ENCODE peak calls at places on chromosome 7, in five cellular contexts. One of them, this sample, is unnamed.

GRCh38 chr7:47484923-47485639 is 96.8 kb downstream of the TNS3 start:
- DNase-seq in WERI-Rb-1: peak; percentile 30
- DNase-seq in left ventricle myocardium inferior: no peak
- DNase-seq in IMR-90: no peak
- DNase-seq in fibroblast of the aortic adventitia: no peak
- DNase-seq in this sample: no peak

GRCh38 chr7:115005942-115006341 is 84.0 kb downstream of the MDFIC start:
- DNase-seq in left ventricle myocardium inferior: no peak
- DNase-seq in WERI-Rb-1: no peak
- DNase-seq in fibroblast of the aortic adventitia: no peak
- DNase-seq in IMR-90: no peak
- DNase-seq in this sample: no peak

GRCh38 chr7:155676052-155676451 is 31.6 kb downstream of the RBM33 start:
- DNase-seq in left ventricle myocardium inferior: no peak
- DNase-seq in IMR-90: no peak
- DNase-seq in fibroblast of the aortic adventitia: no peak
- DNase-seq in WERI-Rb-1: no peak
- DNase-seq in this sample: no peak

GRCh38 chr7:92778972-92779371 is 57.4 kb downstream of the CDK6 start:
- DNase-seq in WERI-Rb-1: no peak
- DNase-seq in IMR-90: peak; percentile 85
- DNase-seq in fibroblast of the aortic adventitia: peak; percentile 92
- DNase-seq in left ventricle myocardium inferior: no peak
- DNase-seq in this sample: no peak

GRCh38 chr7:73707045-73707631 is 12.3 kb downstream of the STX1A start:
- DNase-seq in left ventricle myocardium inferior: peak; percentile 60
- DNase-seq in fibroblast of the aortic adventitia: no peak
- DNase-seq in WERI-Rb-1: peak; percentile 93
- DNase-seq in IMR-90: no peak
- DNase-seq in this sample: no peak

GRCh38 chr7:134327896-134328295 is 11.2 kb upstream of the SLC35B4 start:
- DNase-seq in fibroblast of the aortic adventitia: peak; percentile 53
- DNase-seq in left ventricle myocardium inferior: no peak
- DNase-seq in WERI-Rb-1: peak; percentile 81
- DNase-seq in IMR-90: peak; percentile 56
- DNase-seq in this sample: peak; percentile 24

GRCh38 chr7:114243019-114243507 is 171.6 kb upstream of the FOXP2 start:
- DNase-seq in left ventricle myocardium inferior: no peak
- DNase-seq in WERI-Rb-1: no peak
- DNase-seq in IMR-90: no peak
- DNase-seq in fibroblast of the aortic adventitia: peak; percentile 33
- DNase-seq in this sample: no peak

GRCh38 chr7:3112499-3113134 is 69.0 kb upstream of the CARD11 start:
- DNase-seq in left ventricle myocardium inferior: no peak
- DNase-seq in IMR-90: no peak
- DNase-seq in fibroblast of the aortic adventitia: no peak
- DNase-seq in WERI-Rb-1: no peak
- DNase-seq in this sample: no peak

GRCh38 chr7:2968176-2968575 is 75.5 kb downstream of the CARD11 start:
- DNase-seq in left ventricle myocardium inferior: no peak
- DNase-seq in fibroblast of the aortic adventitia: no peak
- DNase-seq in IMR-90: no peak
- DNase-seq in WERI-Rb-1: no peak
- DNase-seq in this sample: no peak

GRCh38 chr7:7395785-7396184 is 139.9 kb downstream of the COL28A1 start:
- DNase-seq in left ventricle myocardium inferior: no peak
- DNase-seq in WERI-Rb-1: no peak
- DNase-seq in IMR-90: no peak
- DNase-seq in fibroblast of the aortic adventitia: no peak
- DNase-seq in this sample: no peak

GRCh38 chr7:67551027-67551426 is 554.4 kb downstream of the TYW1 start:
- DNase-seq in left ventricle myocardium inferior: peak; percentile 18
- DNase-seq in WERI-Rb-1: no peak
- DNase-seq in fibroblast of the aortic adventitia: no peak
- DNase-seq in IMR-90: no peak
- DNase-seq in this sample: no peak

GRCh38 chr7:78220754-78221153 is 422.2 kb downstream of the PHTF2 start:
- DNase-seq in left ventricle myocardium inferior: no peak
- DNase-seq in fibroblast of the aortic adventitia: no peak
- DNase-seq in IMR-90: no peak
- DNase-seq in WERI-Rb-1: no peak
- DNase-seq in this sample: no peak

GRCh38 chr7:101664893-101665471 is 35.9 kb upstream of the MYL10 start:
- DNase-seq in left ventricle myocardium inferior: no peak
- DNase-seq in fibroblast of the aortic adventitia: no peak
- DNase-seq in IMR-90: no peak
- DNase-seq in WERI-Rb-1: no peak
- DNase-seq in this sample: no peak

GRCh38 chr7:64045301-64046040 is at the start of gene ZNF727:
- DNase-seq in IMR-90: no peak
- DNase-seq in WERI-Rb-1: peak; percentile 25
- DNase-seq in left ventricle myocardium inferior: peak; percentile 76
- DNase-seq in fibroblast of the aortic adventitia: no peak
- DNase-seq in this sample: no peak

GRCh38 chr7:139043823-139044812 is 8.3 kb upstream of the ZC3HAV1L start:
- DNase-seq in fibroblast of the aortic adventitia: no peak
- DNase-seq in left ventricle myocardium inferior: no peak
- DNase-seq in IMR-90: peak; percentile 44
- DNase-seq in WERI-Rb-1: no peak
- DNase-seq in this sample: no peak

GRCh38 chr7:51066405-51066882 is 250.2 kb downstream of the COBL start:
- DNase-seq in left ventricle myocardium inferior: no peak
- DNase-seq in fibroblast of the aortic adventitia: no peak
- DNase-seq in IMR-90: no peak
- DNase-seq in WERI-Rb-1: no peak
- DNase-seq in this sample: no peak

GRCh38 chr7:29297194-29297890 is 102.8 kb downstream of the CHN2 start:
- DNase-seq in left ventricle myocardium inferior: no peak
- DNase-seq in fibroblast of the aortic adventitia: no peak
- DNase-seq in WERI-Rb-1: no peak
- DNase-seq in IMR-90: no peak
- DNase-seq in this sample: no peak

GRCh38 chr7:136086712-136087111 is 109.6 kb upstream of the MTPN start:
- DNase-seq in fibroblast of the aortic adventitia: peak; percentile 94
- DNase-seq in IMR-90: peak; percentile 85
- DNase-seq in WERI-Rb-1: no peak
- DNase-seq in left ventricle myocardium inferior: no peak
- DNase-seq in this sample: peak; percentile 87

GRCh38 chr7:69701241-69701741 is 103.0 kb downstream of the AUTS2 start:
- DNase-seq in fibroblast of the aortic adventitia: no peak
- DNase-seq in WERI-Rb-1: no peak
- DNase-seq in left ventricle myocardium inferior: no peak
- DNase-seq in IMR-90: no peak
- DNase-seq in this sample: no peak

GRCh38 chr7:157228864-157229422 is 90.2 kb downstream of the UBE3C start:
- DNase-seq in IMR-90: peak; percentile 31
- DNase-seq in WERI-Rb-1: peak; percentile 51
- DNase-seq in fibroblast of the aortic adventitia: peak; percentile 15
- DNase-seq in left ventricle myocardium inferior: no peak
- DNase-seq in this sample: peak; percentile 38

GRCh38 chr7:100162874-100163533 is 4.5 kb upstream of the TRAPPC14 start:
- DNase-seq in fibroblast of the aortic adventitia: no peak
- DNase-seq in IMR-90: no peak
- DNase-seq in WERI-Rb-1: no peak
- DNase-seq in left ventricle myocardium inferior: no peak
- DNase-seq in this sample: no peak

GRCh38 chr7:137591444-137591843 is 247.9 kb upstream of the PTN start:
- DNase-seq in IMR-90: peak; percentile 84
- DNase-seq in left ventricle myocardium inferior: no peak
- DNase-seq in WERI-Rb-1: no peak
- DNase-seq in fibroblast of the aortic adventitia: peak; percentile 69
- DNase-seq in this sample: peak; percentile 79

GRCh38 chr7:37248396-37248836 is 200.2 kb downstream of the ELMO1 start:
- DNase-seq in WERI-Rb-1: no peak
- DNase-seq in left ventricle myocardium inferior: no peak
- DNase-seq in IMR-90: no peak
- DNase-seq in fibroblast of the aortic adventitia: no peak
- DNase-seq in this sample: no peak

GRCh38 chr7:51067757-51068156 is 248.9 kb downstream of the COBL start:
- DNase-seq in left ventricle myocardium inferior: peak; percentile 41
- DNase-seq in fibroblast of the aortic adventitia: peak; percentile 86
- DNase-seq in WERI-Rb-1: peak; percentile 57
- DNase-seq in IMR-90: peak; percentile 74
- DNase-seq in this sample: peak; percentile 58

GRCh38 chr7:30113144-30113543 is 21.6 kb upstream of the MTURN start:
- DNase-seq in left ventricle myocardium inferior: no peak
- DNase-seq in fibroblast of the aortic adventitia: no peak
- DNase-seq in IMR-90: no peak
- DNase-seq in WERI-Rb-1: no peak
- DNase-seq in this sample: no peak

GRCh38 chr7:73762659-73762999 is 7.4 kb downstream of the CLDN3 start:
- DNase-seq in IMR-90: no peak
- DNase-seq in left ventricle myocardium inferior: no peak
- DNase-seq in fibroblast of the aortic adventitia: no peak
- DNase-seq in WERI-Rb-1: no peak
- DNase-seq in this sample: no peak

GRCh38 chr7:129332354-129333056 is 101.7 kb upstream of the STRIP2 start:
- DNase-seq in IMR-90: peak; percentile 93
- DNase-seq in left ventricle myocardium inferior: no peak
- DNase-seq in WERI-Rb-1: no peak
- DNase-seq in fibroblast of the aortic adventitia: peak; percentile 63
- DNase-seq in this sample: peak; percentile 67

GRCh38 chr7:129338450-129338849 is 95.8 kb upstream of the STRIP2 start:
- DNase-seq in fibroblast of the aortic adventitia: no peak
- DNase-seq in IMR-90: no peak
- DNase-seq in left ventricle myocardium inferior: no peak
- DNase-seq in WERI-Rb-1: no peak
- DNase-seq in this sample: no peak

DNA sequence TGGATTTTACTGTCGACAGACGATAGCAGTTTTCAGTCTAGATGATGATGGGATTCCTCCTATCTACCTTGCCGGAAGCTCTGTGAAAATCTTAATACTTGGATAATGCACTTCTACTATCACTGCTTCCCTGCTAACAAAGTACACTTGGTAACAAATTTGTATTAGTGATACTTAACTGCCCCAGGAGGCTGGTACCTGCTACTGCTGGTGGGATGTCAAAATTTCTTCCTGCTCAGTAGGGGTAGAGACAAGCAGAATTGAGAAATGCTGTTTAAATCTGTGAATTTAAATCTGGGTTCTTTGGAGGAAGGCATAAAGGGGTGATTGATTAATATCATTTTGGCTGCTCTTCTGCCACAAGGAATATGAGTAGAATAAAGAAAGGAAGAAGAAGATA is 99.8 kb upstream of the STRIP2 start:
- DNase-seq in fibroblast of the aortic adventitia: no peak
- DNase-seq in WERI-Rb-1: no peak
- DNase-seq in IMR-90: no peak
- DNase-seq in left ventricle myocardium inferior: no peak
- DNase-seq in this sample: no peak
- TF ChIP-seq CTCF in fibroblast of the aortic adventitia: no peak
- TF ChIP-seq CTCF in WERI-Rb-1: no peak
- TF ChIP-seq CTCF in IMR-90: peak; percentile 5
- TF ChIP-seq CTCF in left ventricle myocardium inferior: peak; percentile 24
- TF ChIP-seq CTCF in this sample: no peak

DNA sequence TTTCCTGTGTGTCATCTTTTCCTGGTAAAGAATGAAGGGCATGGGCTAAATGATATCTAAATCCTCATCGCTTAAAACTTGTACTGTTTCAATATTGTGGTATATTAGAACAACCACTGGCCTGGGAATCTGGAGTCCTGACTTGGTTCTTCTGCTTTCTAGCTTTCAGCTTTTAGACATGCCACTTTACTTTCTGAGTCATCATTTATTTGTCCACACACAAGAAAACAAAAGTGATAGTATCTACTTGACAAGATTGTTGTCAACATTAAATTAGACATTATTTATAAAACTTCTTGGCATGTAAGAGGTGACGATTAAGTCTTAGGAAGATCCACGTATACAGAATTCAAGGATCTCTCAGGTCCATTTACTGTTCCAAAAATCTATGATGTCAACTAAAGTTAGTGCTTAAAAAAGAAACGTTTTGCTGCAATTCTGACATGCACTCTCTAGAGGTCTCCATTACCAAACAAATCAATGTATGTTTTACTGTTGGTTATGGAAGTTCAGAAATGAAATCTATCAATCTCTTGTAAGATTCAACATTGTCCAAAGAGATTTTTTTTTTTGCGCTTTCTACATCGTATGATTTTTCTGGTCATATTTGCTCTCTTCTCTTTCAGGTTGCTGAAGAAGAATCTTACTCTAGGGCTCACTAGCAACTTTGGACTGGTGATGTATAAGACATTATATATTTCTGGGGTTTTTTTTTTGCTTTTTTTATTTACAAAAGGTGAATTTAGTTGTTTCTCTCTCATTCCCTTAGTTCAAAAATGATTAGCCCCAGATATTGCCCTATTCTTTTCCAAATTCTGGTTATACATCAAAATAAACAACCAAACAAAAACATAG is 53.6 kb upstream of the DYNC1I1 start:
- DNase-seq in IMR-90: peak; percentile 6
- DNase-seq in fibroblast of the aortic adventitia: peak; percentile 37
- DNase-seq in left ventricle myocardium inferior: no peak
- DNase-seq in WERI-Rb-1: no peak
- DNase-seq in this sample: no peak
- TF ChIP-seq CTCF in IMR-90: peak; percentile 40
- TF ChIP-seq CTCF in fibroblast of the aortic adventitia: peak; percentile 31
- TF ChIP-seq CTCF in left ventricle myocardium inferior: peak; percentile 52
- TF ChIP-seq CTCF in WERI-Rb-1: no peak
- TF ChIP-seq CTCF in this sample: peak; percentile 47

DNA sequence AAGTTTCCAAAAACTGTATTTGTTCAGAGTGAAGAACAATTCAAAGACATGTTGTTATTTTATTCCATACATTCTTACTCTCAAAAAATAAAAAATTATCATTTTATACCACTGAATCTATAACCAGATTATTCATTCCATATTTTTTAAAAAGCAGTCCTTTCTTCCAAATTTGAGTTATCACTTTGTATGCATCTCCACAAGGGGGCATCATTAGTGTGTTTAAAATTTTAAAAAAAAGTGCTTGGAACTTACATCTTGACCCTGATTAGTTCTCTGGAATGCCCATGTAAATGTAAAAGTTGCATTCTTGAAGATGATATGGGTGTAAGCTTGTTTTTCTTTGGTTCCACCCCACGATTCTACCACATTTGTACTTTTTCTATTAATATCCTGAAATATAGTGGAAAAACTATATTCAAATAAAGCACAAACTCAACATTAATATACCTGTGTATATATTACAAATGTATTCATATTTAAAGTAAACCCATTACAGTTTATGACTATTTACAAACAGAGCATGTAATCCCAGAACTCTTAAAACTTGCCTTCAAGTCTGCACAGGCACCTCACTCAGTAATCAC is 144.9 kb downstream of the ELAPOR2 start:
- DNase-seq in left ventricle myocardium inferior: no peak
- DNase-seq in WERI-Rb-1: no peak
- DNase-seq in IMR-90: peak; percentile 7
- DNase-seq in fibroblast of the aortic adventitia: peak; percentile 49
- DNase-seq in this sample: no peak
- TF ChIP-seq CTCF in left ventricle myocardium inferior: peak; percentile 49
- TF ChIP-seq CTCF in WERI-Rb-1: peak; percentile 9
- TF ChIP-seq CTCF in IMR-90: peak; percentile 42
- TF ChIP-seq CTCF in fibroblast of the aortic adventitia: peak; percentile 60
- TF ChIP-seq CTCF in this sample: peak; percentile 81

DNA sequence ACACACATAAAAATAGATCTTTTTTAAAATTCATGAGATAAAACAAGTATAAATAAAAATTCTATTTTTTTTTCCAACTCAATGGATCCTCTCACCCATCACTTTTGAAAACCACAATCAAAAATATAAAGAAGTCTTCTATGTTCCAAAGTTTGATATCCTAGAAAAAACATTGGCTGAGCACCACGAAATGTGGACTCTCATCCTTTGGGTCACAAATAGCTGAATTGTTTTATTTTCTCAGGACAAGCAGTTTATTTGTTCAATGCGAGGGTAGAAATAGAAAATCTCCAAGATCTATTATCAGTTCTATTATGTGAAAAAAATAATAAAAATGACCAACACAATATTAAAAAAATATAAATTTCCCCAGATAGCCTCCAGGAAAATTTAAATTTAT is 310.5 kb upstream of the DGKB start:
- DNase-seq in WERI-Rb-1: no peak
- DNase-seq in fibroblast of the aortic adventitia: no peak
- DNase-seq in IMR-90: no peak
- DNase-seq in left ventricle myocardium inferior: no peak
- DNase-seq in this sample: no peak
- TF ChIP-seq CTCF in WERI-Rb-1: no peak
- TF ChIP-seq CTCF in fibroblast of the aortic adventitia: no peak
- TF ChIP-seq CTCF in IMR-90: no peak
- TF ChIP-seq CTCF in left ventricle myocardium inferior: no peak
- TF ChIP-seq CTCF in this sample: no peak

This sample was measured in HFFc6.